ENCODE peak calls at places on chromosome X, in five cellular contexts. A is A549, H is glutamatergic neuron, U is foreskin fibroblast, E is progenitor cell of endocrine pancreas. P is an unnamed sample.

GRCh38 chrX:102833136-102833535 is 103.9 kb upstream of the RAB40AL start:
- DNase-seq in A (peak), H (no peak), U (no peak), E (no peak), P (no peak)

GRCh38 chrX:69136546-69137331 is 28.5 kb downstream of the PJA1 start:
- DNase-seq in A (no peak), H (peak), U (peak), E (no peak), P (peak)

GRCh38 chrX:94695910-94696309 is 1021.9 kb downstream of the FAM133A start:
- DNase-seq in A (no peak), H (no peak), U (no peak), E (no peak), P (no peak)

GRCh38 chrX:118652717-118653116 is 74.7 kb upstream of the IL13RA1 start:
- DNase-seq in A (no peak), H (no peak), U (peak), E (no peak), P (no peak)

GRCh38 chrX:6574762-6575161 is 39.8 kb upstream of the VCX3A start:
- DNase-seq in A (no peak), H (peak), U (no peak), E (no peak), P (peak)

GRCh38 chrX:114717921-114718320 is 134.0 kb downstream of the HTR2C start:
- DNase-seq in A (peak), H (no peak), U (no peak), E (peak), P (no peak)

GRCh38 chrX:6729581-6729980 is 194.7 kb upstream of the VCX3A start:
- DNase-seq in A (no peak), H (no peak), U (no peak), E (no peak), P (no peak)

GRCh38 chrX:41922125-41922521 is 1.2 kb downstream of the CASK start:
- DNase-seq in A (no peak), H (no peak), U (peak), E (no peak), P (peak)

GRCh38 chrX:65463550-65463949 is 71.0 kb downstream of the LAS1L start:
- DNase-seq in A (no peak), H (no peak), U (no peak), E (no peak), P (no peak)

GRCh38 chrX:119236599-119237525 is 777 bp downstream of the PGRMC1 start:
- DNase-seq in A (peak), H (peak), U (peak), E (peak), P (peak)

GRCh38 chrX:10282490-10282889 is 125.7 kb downstream of the CLCN4 start:
- DNase-seq in A (no peak), H (no peak), U (no peak), E (no peak), P (no peak)

GRCh38 chrX:100995469-100995868 is 26.0 kb downstream of the ARL13A start:
- DNase-seq in A (no peak), H (no peak), U (peak), E (no peak), P (no peak)

GRCh38 chrX:3216581-3216980 is 129.9 kb downstream of the MXRA5 start:
- DNase-seq in A (no peak), H (no peak), U (peak), E (no peak), P (no peak)

GRCh38 chrX:129612396-129612795 is 42.4 kb downstream of the APLN start:
- DNase-seq in A (no peak), H (no peak), U (no peak), E (no peak), P (no peak)

GRCh38 chrX:52509916-52510315 is 6.9 kb downstream of the XAGE1B start:
- DNase-seq in A (no peak), H (no peak), U (no peak), E (no peak), P (no peak)

GRCh38 chrX:41716767-41717473 is 7.1 kb upstream of the GPR82 start:
- DNase-seq in A (no peak), H (no peak), U (no peak), E (no peak), P (no peak)

GRCh38 chrX:47112316-47112954 is 32.1 kb downstream of the NDUFB11 start:
- DNase-seq in A (no peak), H (no peak), U (no peak), E (no peak), P (no peak)

GRCh38 chrX:149495573-149496071 is 9.5 kb downstream of the IDS start:
- DNase-seq in A (peak), H (no peak), U (peak), E (no peak), P (no peak)

GRCh38 chrX:69195197-69195596 is 29.9 kb upstream of the PJA1 start:
- DNase-seq in A (no peak), H (no peak), U (no peak), E (no peak), P (no peak)

GRCh38 chrX:109635151-109635550 is 10.2 kb upstream of the KCNE5 start:
- DNase-seq in A (peak), H (peak), U (peak), E (no peak), P (no peak)

GRCh38 chrX:50586407-50586806 is 115.8 kb upstream of the DGKK start:
- DNase-seq in A (no peak), H (no peak), U (no peak), E (no peak), P (no peak)

GRCh38 chrX:54807524-54808108 is at the start of gene MAGED2:
- DNase-seq in A (no peak), H (peak), U (peak), E (no peak), P (peak)

GRCh38 chrX:10833299-10834169 is 213.1 kb upstream of the MID1 start:
- DNase-seq in A (peak), H (peak), U (peak), E (peak), P (peak)

GRCh38 chrX:23292979-23293651 is 41.5 kb upstream of the PTCHD1 start:
- DNase-seq in A (no peak), H (no peak), U (no peak), E (no peak), P (no peak)

GRCh38 chrX:65528705-65529340 is 5.8 kb downstream of the LAS1L start:
- DNase-seq in A (peak), H (peak), U (peak), E (peak), P (peak)

GRCh38 chrX:65587616-65588526 is 53.3 kb upstream of the LAS1L start:
- DNase-seq in A (peak), H (no peak), U (peak), E (no peak), P (no peak)

GRCh38 chrX:69082753-69083150 is 82.5 kb downstream of the PJA1 start:
- DNase-seq in A (no peak), H (no peak), U (no peak), E (no peak), P (no peak)

GRCh38 chrX:77622672-77623071 is 163.3 kb downstream of the ATRX start:
- DNase-seq in A (no peak), H (no peak), U (no peak), E (no peak), P (no peak)

DNA sequence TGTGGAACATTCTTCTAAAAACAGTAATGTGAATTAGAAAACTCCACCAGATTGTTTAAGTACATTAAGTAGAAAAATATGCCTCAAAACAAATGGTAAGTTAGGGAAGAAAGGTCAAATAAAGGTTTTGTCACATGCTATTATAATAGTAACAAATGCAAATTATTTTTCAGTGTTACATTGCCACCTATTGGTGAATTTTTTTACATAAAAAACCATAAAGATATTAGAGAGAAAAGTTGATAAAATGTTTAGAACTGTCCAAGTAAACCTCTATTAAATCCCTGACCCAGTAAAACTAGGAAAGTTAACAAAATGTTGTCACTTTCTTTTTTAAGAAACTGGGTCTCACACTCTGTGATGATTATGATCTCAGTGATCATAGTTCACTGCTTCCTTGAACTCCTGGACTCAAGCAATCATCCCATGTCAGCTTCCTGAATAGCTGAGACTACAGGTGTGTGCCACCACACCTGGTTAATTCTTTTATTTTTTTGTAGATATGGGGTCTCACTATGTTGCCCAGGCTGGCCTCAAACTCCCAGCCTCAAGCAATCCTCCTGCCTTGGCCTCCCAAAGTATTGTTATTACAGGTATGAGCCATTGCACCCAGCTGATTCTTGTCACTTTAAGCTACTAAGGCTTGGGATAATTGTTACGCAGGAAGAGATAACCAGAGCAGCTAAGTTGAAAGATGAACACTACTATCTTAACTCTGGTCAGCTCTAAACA is 157.6 kb downstream of the ATRX start:
- DNase-seq in A (no peak), H (no peak), U (peak), E (no peak), P (no peak)
- TF ChIP-seq CTCF in A (peak), H (no peak), U (no peak), E (no peak), P (no peak)

GRCh38 chrX:56813318-56813837 is 84.3 kb downstream of the NBDY start:
- DNase-seq in A (no peak), H (no peak), U (peak), E (no peak), P (no peak)

GRCh38 chrX:56817179-56817578 is 88.1 kb downstream of the NBDY start:
- DNase-seq in A (no peak), H (no peak), U (no peak), E (no peak), P (no peak)

GRCh38 chrX:56812515-56813105 is 83.6 kb downstream of the NBDY start:
- DNase-seq in A (no peak), H (no peak), U (no peak), E (no peak), P (no peak)

GRCh38 chrX:56811599-56811998 is 82.6 kb downstream of the NBDY start:
- DNase-seq in A (no peak), H (no peak), U (no peak), E (no peak), P (no peak)
- TF ChIP-seq CTCF in A (no peak), H (no peak), U (no peak), E (no peak), P (no peak)

DNA sequence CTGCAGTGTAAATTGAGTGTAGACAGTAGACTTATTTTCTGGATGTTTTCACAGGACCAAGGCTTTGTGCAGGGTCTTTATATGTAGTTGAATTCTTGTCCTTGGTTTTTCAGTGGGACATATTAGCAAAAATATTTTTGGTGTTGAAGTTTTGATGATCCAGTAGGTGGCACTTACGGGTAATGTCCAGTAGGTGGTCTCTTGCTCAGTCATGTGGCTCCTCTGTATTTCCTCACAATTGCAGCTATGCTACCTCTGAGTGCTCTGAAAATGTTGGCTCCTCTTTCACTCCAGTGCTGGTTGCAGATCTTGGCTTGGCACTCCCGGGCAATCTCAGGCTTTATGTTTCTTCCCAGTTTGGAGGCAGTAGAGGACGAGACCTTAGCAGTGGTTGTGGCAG is 419.8 kb upstream of the AMOT start:
- DNase-seq in A (no peak), H (no peak), U (no peak), E (no peak), P (no peak)
- TF ChIP-seq CTCF in A (no peak), H (peak), U (no peak), E (peak), P (peak)

DNA sequence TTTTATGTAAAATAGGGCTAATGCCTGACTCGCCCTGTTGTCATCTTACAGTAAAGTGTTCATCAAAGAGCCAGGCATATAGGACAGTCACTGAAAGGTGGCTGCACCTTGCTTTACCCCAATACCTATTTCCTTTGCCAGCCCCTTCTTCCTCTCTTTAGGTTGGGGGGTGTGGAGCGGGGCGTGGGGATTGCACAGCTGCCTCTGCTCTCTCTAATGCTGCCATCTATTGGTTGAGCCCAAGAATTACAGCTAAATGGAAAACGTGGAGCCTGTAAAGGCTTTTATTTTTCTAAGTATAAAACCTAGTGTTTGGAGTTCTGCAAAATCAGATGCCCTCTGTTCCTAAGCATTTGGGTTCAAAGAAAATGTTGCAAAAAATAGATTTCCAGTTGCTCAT is 47.7 kb downstream of the ATG4A start:
- DNase-seq in A (no peak), H (no peak), U (peak), E (no peak), P (no peak)
- TF ChIP-seq CTCF in A (peak), H (peak), U (peak), E (peak), P (peak)

DNA sequence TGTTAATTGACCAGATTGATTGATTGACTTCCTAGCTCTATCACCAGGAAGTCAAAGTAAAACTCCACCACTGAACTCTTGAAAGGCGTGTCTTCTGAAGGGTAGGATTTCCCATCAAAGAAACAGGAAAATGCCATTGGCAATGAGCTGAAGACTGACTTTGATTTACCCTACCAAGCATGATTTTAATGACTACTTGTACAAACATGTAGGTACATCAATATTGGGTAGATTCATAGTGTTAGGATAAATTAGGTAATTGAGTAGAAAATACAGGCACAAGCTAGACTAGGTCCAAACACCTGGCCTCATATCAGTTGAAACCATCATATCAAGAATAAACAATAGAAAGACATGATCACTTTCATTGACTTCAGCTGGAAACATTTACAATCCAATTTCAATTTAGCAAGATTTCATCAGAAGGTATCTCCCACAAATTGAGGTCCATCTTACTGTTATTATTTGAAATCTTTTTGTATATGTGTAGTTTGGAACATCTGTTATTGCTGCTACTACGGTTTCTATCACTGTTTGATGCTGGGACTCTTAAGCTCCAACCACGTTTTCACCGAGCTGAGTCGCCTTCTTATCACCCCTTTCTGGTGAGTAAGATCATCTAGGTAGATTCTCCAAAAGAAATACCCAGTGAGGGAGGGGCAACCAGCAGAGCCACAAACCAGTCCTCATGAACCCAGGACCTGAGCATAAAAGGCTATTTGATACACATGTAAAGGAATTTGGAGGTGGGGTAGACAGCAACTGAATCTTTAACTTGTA is 53.4 kb upstream of the ATXN3L start:
- DNase-seq in A (no peak), H (no peak), U (no peak), E (no peak), P (no peak)
- TF ChIP-seq CTCF in A (no peak), H (no peak), U (no peak), E (no peak), P (no peak)

GRCh38 chrX:132171478-132171877 is 43.7 kb upstream of the FRMD7 start:
- DNase-seq in A (peak), H (no peak), U (no peak), E (no peak), P (no peak)

GRCh38 chrX:132171881-132172280 is 44.1 kb upstream of the FRMD7 start:
- DNase-seq in A (no peak), H (no peak), U (no peak), E (no peak), P (no peak)

GRCh38 chrX:132173647-132174046 is 45.6 kb downstream of the RAP2C start:
- DNase-seq in A (no peak), H (no peak), U (no peak), E (no peak), P (no peak)

GRCh38 chrX:132165651-132166050 is 37.8 kb upstream of the FRMD7 start:
- DNase-seq in A (no peak), H (no peak), U (peak), E (no peak), P (no peak)

GRCh38 chrX:132169554-132169953 is 41.7 kb upstream of the FRMD7 start:
- DNase-seq in A (no peak), H (no peak), U (no peak), E (no peak), P (no peak)
- TF ChIP-seq CTCF in A (no peak), H (no peak), U (no peak), E (no peak), P (no peak)

GRCh38 chrX:124994404-124994803 is 325.3 kb upstream of the TEX13C start:
- DNase-seq in A (no peak), H (no peak), U (no peak), E (no peak), P (no peak)

DNA sequence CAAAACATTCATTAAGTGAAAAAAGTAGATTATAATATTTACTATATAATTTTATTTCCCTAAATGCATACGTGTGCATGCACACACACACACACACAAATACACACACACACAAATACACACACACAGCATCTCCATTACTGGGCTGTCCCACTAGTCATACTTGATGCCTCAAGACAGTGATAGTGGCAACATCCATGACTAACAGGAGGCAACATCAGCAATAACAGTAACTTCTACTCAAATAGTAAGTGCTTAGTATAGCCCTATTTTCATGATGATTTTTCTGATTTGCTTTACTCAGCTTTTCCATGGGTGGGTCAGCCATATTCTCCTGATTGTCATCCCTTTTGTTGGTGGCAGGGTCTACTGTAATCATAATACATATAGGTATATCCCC is 325.9 kb upstream of the TEX13C start:
- DNase-seq in A (no peak), H (no peak), U (no peak), E (no peak), P (no peak)
- TF ChIP-seq CTCF in A (no peak), H (no peak), U (no peak), E (no peak), P (no peak)

P was measured in endothelial cell.